ENCODE peak calls at places on chromosomes 11 and 22, in seven cellular contexts. One of them, this sample, is unnamed.

GRCh38 chr11:78420796-78421209 is 3.2 kb upstream of the GAB2 start:
- DNase-seq in psoas muscle: peak; percentile 56
- DNase-seq in transverse colon: peak; percentile 66
- DNase-seq in PC-3: no peak
- DNase-seq in H9: no peak
- DNase-seq in PC-9: no peak
- DNase-seq in adrenal gland: peak; percentile 66
- DNase-seq in this sample: no peak

GRCh38 chr11:117908959-117909610 is 20.1 kb downstream of the TMPRSS13 start:
- DNase-seq in psoas muscle: no peak
- DNase-seq in H9: peak; percentile 49
- DNase-seq in PC-9: no peak
- DNase-seq in adrenal gland: peak; percentile 40
- DNase-seq in transverse colon: no peak
- DNase-seq in PC-3: no peak
- DNase-seq in this sample: no peak

GRCh38 chr22:43319661-43320486 is 23.3 kb downstream of the SCUBE1 start:
- DNase-seq in PC-3: no peak
- DNase-seq in PC-9: no peak
- DNase-seq in psoas muscle: no peak
- DNase-seq in adrenal gland: no peak
- DNase-seq in transverse colon: no peak
- DNase-seq in H9: no peak
- DNase-seq in this sample: no peak

GRCh38 chr22:24590596-24591173 is 2.2 kb downstream of the LRRC75B start:
- DNase-seq in adrenal gland: no peak
- DNase-seq in PC-9: no peak
- DNase-seq in PC-3: no peak
- DNase-seq in H9: no peak
- DNase-seq in transverse colon: no peak
- DNase-seq in psoas muscle: no peak
- DNase-seq in this sample: no peak

GRCh38 chr11:91248199-91248807 is 976.3 kb upstream of the FAT3 start:
- DNase-seq in PC-3: peak; percentile 84
- DNase-seq in PC-9: peak; percentile 8
- DNase-seq in transverse colon: no peak
- DNase-seq in adrenal gland: peak; percentile 66
- DNase-seq in psoas muscle: no peak
- DNase-seq in H9: no peak
- DNase-seq in this sample: peak; percentile 59

GRCh38 chr11:61889831-61890230 is 1.5 kb downstream of the FADS3 start:
- DNase-seq in PC-9: no peak
- DNase-seq in adrenal gland: peak; percentile 15
- DNase-seq in H9: no peak
- DNase-seq in psoas muscle: no peak
- DNase-seq in PC-3: no peak
- DNase-seq in transverse colon: no peak
- DNase-seq in this sample: no peak

GRCh38 chr11:61489833-61490585 is 18.5 kb upstream of the LRRC10B start:
- DNase-seq in PC-3: peak; percentile 25
- DNase-seq in adrenal gland: peak; percentile 28
- DNase-seq in psoas muscle: no peak
- DNase-seq in transverse colon: no peak
- DNase-seq in H9: peak; percentile 74
- DNase-seq in PC-9: peak; percentile 75
- DNase-seq in this sample: no peak

GRCh38 chr11:47641585-47642098 is 717 bp downstream of the MTCH2 start:
- DNase-seq in PC-3: peak; percentile 6
- DNase-seq in transverse colon: no peak
- DNase-seq in PC-9: no peak
- DNase-seq in adrenal gland: no peak
- DNase-seq in H9: no peak
- DNase-seq in psoas muscle: no peak
- DNase-seq in this sample: no peak

GRCh38 chr22:50030315-50031188 is 18.0 kb upstream of the IL17REL start:
- DNase-seq in transverse colon: peak; percentile 77
- DNase-seq in PC-3: peak; percentile 80
- DNase-seq in PC-9: peak; percentile 84
- DNase-seq in psoas muscle: peak; percentile 76
- DNase-seq in adrenal gland: peak; percentile 78
- DNase-seq in H9: peak; percentile 87
- DNase-seq in this sample: peak; percentile 87

GRCh38 chr22:20156611-20157415 is 6.0 kb upstream of the CCDC188 start:
- DNase-seq in PC-3: peak; percentile 82
- DNase-seq in psoas muscle: peak; percentile 79
- DNase-seq in PC-9: peak; percentile 73
- DNase-seq in H9: peak; percentile 89
- DNase-seq in adrenal gland: peak; percentile 86
- DNase-seq in transverse colon: peak; percentile 89
- DNase-seq in this sample: peak; percentile 86

GRCh38 chr22:27724706-27725105 is 76.8 kb downstream of the MN1 start:
- DNase-seq in PC-9: no peak
- DNase-seq in transverse colon: no peak
- DNase-seq in adrenal gland: peak; percentile 67
- DNase-seq in psoas muscle: no peak
- DNase-seq in PC-3: no peak
- DNase-seq in H9: no peak
- DNase-seq in this sample: no peak

GRCh38 chr11:61142424-61142823 is 18.8 kb downstream of the VPS37C start:
- DNase-seq in H9: no peak
- DNase-seq in PC-9: no peak
- DNase-seq in transverse colon: no peak
- DNase-seq in adrenal gland: no peak
- DNase-seq in PC-3: peak; percentile 58
- DNase-seq in psoas muscle: no peak
- DNase-seq in this sample: no peak

GRCh38 chr11:84437129-84438123 is 1151.3 kb upstream of the CCDC90B start:
- DNase-seq in adrenal gland: peak; percentile 7
- DNase-seq in psoas muscle: no peak
- DNase-seq in transverse colon: peak; percentile 6
- DNase-seq in PC-9: peak; percentile 39
- DNase-seq in PC-3: peak; percentile 29
- DNase-seq in H9: peak; percentile 94
- DNase-seq in this sample: peak; percentile 54

GRCh38 chr11:45926001-45926401 is 3.5 kb downstream of the LARGE2 start:
- DNase-seq in adrenal gland: no peak
- DNase-seq in PC-3: no peak
- DNase-seq in H9: peak; percentile 24
- DNase-seq in psoas muscle: no peak
- DNase-seq in transverse colon: peak; percentile 4
- DNase-seq in PC-9: no peak
- DNase-seq in this sample: peak; percentile 72

GRCh38 chr22:35971418-35972119 is 57.1 kb downstream of the RBFOX2 start:
- DNase-seq in adrenal gland: no peak
- DNase-seq in PC-3: no peak
- DNase-seq in psoas muscle: no peak
- DNase-seq in transverse colon: no peak
- DNase-seq in PC-9: no peak
- DNase-seq in H9: no peak
- DNase-seq in this sample: no peak

GRCh38 chr22:30606455-30607299 is at the start of gene TCN2:
- DNase-seq in H9: peak; percentile 97
- DNase-seq in adrenal gland: peak; percentile 82
- DNase-seq in PC-3: peak; percentile 49
- DNase-seq in psoas muscle: peak; percentile 66
- DNase-seq in PC-9: peak; percentile 53
- DNase-seq in transverse colon: peak; percentile 86
- DNase-seq in this sample: peak; percentile 78

DNA sequence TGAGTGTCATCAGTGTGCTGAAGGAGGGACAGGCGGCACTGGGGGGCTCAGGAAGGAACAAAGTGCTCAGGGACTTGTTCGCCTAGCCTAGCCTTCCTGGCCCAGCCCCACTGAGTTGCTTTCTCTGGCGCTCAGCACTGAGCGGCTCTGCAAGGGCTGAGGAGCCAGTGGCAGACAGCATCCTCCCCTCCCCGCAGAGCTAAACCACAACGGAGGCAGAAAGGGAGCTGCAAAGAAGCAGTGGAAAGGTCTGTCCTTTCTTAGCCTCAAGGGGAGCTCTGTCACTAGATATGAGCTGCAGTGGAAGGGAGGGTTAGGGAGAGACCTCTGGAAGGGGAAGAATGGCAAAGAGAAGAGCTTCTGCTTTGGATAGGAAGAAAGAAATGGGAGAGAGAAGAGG is 89.7 kb upstream of the PHOX2A start:
- DNase-seq in transverse colon: no peak
- DNase-seq in adrenal gland: no peak
- DNase-seq in PC-9: no peak
- DNase-seq in PC-3: no peak
- DNase-seq in psoas muscle: no peak
- DNase-seq in H9: peak; percentile 83
- DNase-seq in this sample: no peak
- H3K9me3 ChIP-seq in transverse colon: no peaks in the 10 kb centered on the region
- H3K9me3 ChIP-seq in adrenal gland: no peaks in the 10 kb centered on the region
- H3K9me3 ChIP-seq in PC-9: no peaks in the 10 kb centered on the region
- H3K9me3 ChIP-seq in PC-3: no peaks in the 10 kb centered on the region
- H3K9me3 ChIP-seq in psoas muscle: no peaks in the 10 kb centered on the region
- H3K9me3 ChIP-seq in H9: no peaks in the 10 kb centered on the region
- H3K9me3 ChIP-seq in this sample: no peaks in the 10 kb centered on the region

GRCh38 chr11:114610550-114610949 is 15.0 kb upstream of the NXPE4 start:
- DNase-seq in PC-3: no peak
- DNase-seq in PC-9: no peak
- DNase-seq in transverse colon: no peak
- DNase-seq in adrenal gland: no peak
- DNase-seq in H9: no peak
- DNase-seq in psoas muscle: no peak
- DNase-seq in this sample: no peak
- H3K9me3 ChIP-seq in PC-3: no peaks in the 10 kb centered on the region
- H3K9me3 ChIP-seq in PC-9: no peaks in the 10 kb centered on the region
- H3K9me3 ChIP-seq in transverse colon: no peaks in the 10 kb centered on the region
- H3K9me3 ChIP-seq in adrenal gland: no peaks in the 10 kb centered on the region
- H3K9me3 ChIP-seq in H9: peaks cover 18% of the 10 kb centered on the region
- H3K9me3 ChIP-seq in psoas muscle: no peaks in the 10 kb centered on the region
- H3K9me3 ChIP-seq in this sample: peaks cover 37% of the 10 kb centered on the region

DNA sequence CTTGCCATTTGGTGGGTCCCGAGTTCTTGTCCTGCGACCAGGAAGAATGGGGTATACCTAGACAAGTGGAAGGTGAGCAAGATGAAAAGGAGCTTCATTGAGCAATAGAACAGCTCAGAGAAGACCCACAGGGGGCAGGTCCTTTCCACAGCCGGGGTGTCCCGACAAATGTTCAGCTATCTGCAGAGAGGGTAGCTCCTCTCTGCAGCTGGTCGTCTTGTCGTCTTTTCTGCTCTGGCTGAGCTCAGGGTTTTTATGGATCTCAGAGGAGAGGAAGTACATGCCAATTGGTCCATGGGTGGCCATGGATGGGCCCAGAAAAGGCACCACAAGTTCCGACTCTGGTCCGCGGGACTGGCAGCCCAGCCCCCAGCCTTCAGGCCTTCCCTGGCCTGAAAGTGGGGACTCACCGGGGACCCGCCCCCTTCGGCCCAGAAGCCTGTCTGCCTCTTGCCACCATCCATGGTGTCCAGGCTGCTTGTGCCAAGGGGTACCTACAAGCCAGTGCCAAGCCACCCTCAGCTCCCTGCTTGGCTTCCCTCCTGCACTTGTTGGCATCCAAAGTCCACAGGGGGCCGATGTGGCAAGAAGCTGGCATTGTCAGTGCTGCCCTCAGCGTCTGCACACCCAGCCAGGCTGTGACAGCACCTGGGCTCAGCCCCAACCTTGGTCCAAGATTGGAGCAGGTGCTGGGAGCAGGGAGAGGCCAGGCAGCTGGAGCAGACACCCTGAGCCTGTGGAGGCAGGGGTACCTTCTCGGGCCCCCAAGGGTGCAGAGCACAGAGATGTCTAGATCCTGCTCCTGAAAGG is 438.9 kb downstream of the TBC1D22A start:
- DNase-seq in PC-3: no peak
- DNase-seq in H9: no peak
- DNase-seq in PC-9: no peak
- DNase-seq in transverse colon: no peak
- DNase-seq in adrenal gland: no peak
- DNase-seq in psoas muscle: no peak
- DNase-seq in this sample: no peak
- H3K9me3 ChIP-seq in PC-3: no peaks in the 10 kb centered on the region
- H3K9me3 ChIP-seq in H9: peaks cover 52% of the 10 kb centered on the region
- H3K9me3 ChIP-seq in PC-9: no peaks in the 10 kb centered on the region
- H3K9me3 ChIP-seq in transverse colon: no peaks in the 10 kb centered on the region
- H3K9me3 ChIP-seq in adrenal gland: no peaks in the 10 kb centered on the region
- H3K9me3 ChIP-seq in psoas muscle: no peaks in the 10 kb centered on the region
- H3K9me3 ChIP-seq in this sample: no peaks in the 10 kb centered on the region

GRCh38 chr11:126804363-126804762 is 196.2 kb downstream of the KIRREL3 start:
- DNase-seq in psoas muscle: no peak
- DNase-seq in adrenal gland: no peak
- DNase-seq in H9: no peak
- DNase-seq in transverse colon: no peak
- DNase-seq in PC-9: no peak
- DNase-seq in PC-3: no peak
- DNase-seq in this sample: no peak
- H3K9me3 ChIP-seq in psoas muscle: no peaks in the 10 kb centered on the region
- H3K9me3 ChIP-seq in adrenal gland: no peaks in the 10 kb centered on the region
- H3K9me3 ChIP-seq in H9: no peaks in the 10 kb centered on the region
- H3K9me3 ChIP-seq in transverse colon: no peaks in the 10 kb centered on the region
- H3K9me3 ChIP-seq in PC-9: no peaks in the 10 kb centered on the region
- H3K9me3 ChIP-seq in PC-3: no peaks in the 10 kb centered on the region
- H3K9me3 ChIP-seq in this sample: no peaks in the 10 kb centered on the region

GRCh38 chr22:48685767-48686166 is 1141.9 kb downstream of the BRD1 start:
- DNase-seq in PC-3: no peak
- DNase-seq in transverse colon: no peak
- DNase-seq in PC-9: no peak
- DNase-seq in H9: no peak
- DNase-seq in psoas muscle: no peak
- DNase-seq in adrenal gland: no peak
- DNase-seq in this sample: no peak
- H3K9me3 ChIP-seq in PC-3: no peaks in the 10 kb centered on the region
- H3K9me3 ChIP-seq in transverse colon: no peaks in the 10 kb centered on the region
- H3K9me3 ChIP-seq in PC-9: no peaks in the 10 kb centered on the region
- H3K9me3 ChIP-seq in H9: no peaks in the 10 kb centered on the region
- H3K9me3 ChIP-seq in psoas muscle: no peaks in the 10 kb centered on the region
- H3K9me3 ChIP-seq in adrenal gland: no peaks in the 10 kb centered on the region
- H3K9me3 ChIP-seq in this sample: no peaks in the 10 kb centered on the region

GRCh38 chr11:29530961-29531360 is 485.9 kb downstream of the KCNA4 start:
- DNase-seq in PC-9: no peak
- DNase-seq in H9: no peak
- DNase-seq in adrenal gland: no peak
- DNase-seq in PC-3: no peak
- DNase-seq in transverse colon: no peak
- DNase-seq in psoas muscle: no peak
- DNase-seq in this sample: no peak

GRCh38 chr11:29527391-29527936 is 489.4 kb downstream of the KCNA4 start:
- DNase-seq in H9: no peak
- DNase-seq in PC-9: peak; percentile 22
- DNase-seq in adrenal gland: peak; percentile 23
- DNase-seq in transverse colon: no peak
- DNase-seq in psoas muscle: no peak
- DNase-seq in PC-3: peak; percentile 72
- DNase-seq in this sample: peak; percentile 38
- H3K9me3 ChIP-seq in H9: no peaks in the 10 kb centered on the region
- H3K9me3 ChIP-seq in PC-9: peaks cover 6% of the 10 kb centered on the region
- H3K9me3 ChIP-seq in adrenal gland: no peaks in the 10 kb centered on the region
- H3K9me3 ChIP-seq in transverse colon: no peaks in the 10 kb centered on the region
- H3K9me3 ChIP-seq in psoas muscle: no peaks in the 10 kb centered on the region
- H3K9me3 ChIP-seq in PC-3: no peaks in the 10 kb centered on the region
- H3K9me3 ChIP-seq in this sample: no peaks in the 10 kb centered on the region

This sample was measured in Caco-2.